ENCODE peak calls at places on chromosome 1, in four cellular contexts. One of them, this sample, is unnamed.

GRCh38 chr1:185813401-185813979 is 79.3 kb downstream of the HMCN1 start:
- DNase-seq in K562: peak; percentile 69
- DNase-seq in GM12878: no peak
- DNase-seq in HepG2: peak; percentile 24
- DNase-seq in this sample: peak; percentile 5

GRCh38 chr1:82225407-82226197 is 424.9 kb downstream of the ADGRL2 start:
- DNase-seq in K562: no peak
- DNase-seq in GM12878: peak; percentile 12
- DNase-seq in HepG2: no peak
- DNase-seq in this sample: no peak

GRCh38 chr1:195754874-195755273 is 853.4 kb downstream of the KCNT2 start:
- DNase-seq in K562: peak; percentile 9
- DNase-seq in GM12878: no peak
- DNase-seq in HepG2: no peak
- DNase-seq in this sample: no peak

GRCh38 chr1:171644805-171645483 is 7.5 kb downstream of the MYOC start:
- DNase-seq in K562: peak; percentile 91
- DNase-seq in GM12878: peak; percentile 49
- DNase-seq in HepG2: peak; percentile 87
- DNase-seq in this sample: peak; percentile 58

GRCh38 chr1:213666113-213666512 is 321.7 kb upstream of the PROX1 start:
- DNase-seq in K562: no peak
- DNase-seq in GM12878: no peak
- DNase-seq in HepG2: no peak
- DNase-seq in this sample: no peak

GRCh38 chr1:59057211-59057694 is 239.6 kb upstream of the FGGY start:
- DNase-seq in K562: no peak
- DNase-seq in GM12878: no peak
- DNase-seq in HepG2: peak; percentile 64
- DNase-seq in this sample: peak; percentile 43

GRCh38 chr1:176643536-176643935 is 180.6 kb downstream of the PAPPA2 start:
- DNase-seq in K562: no peak
- DNase-seq in GM12878: no peak
- DNase-seq in HepG2: no peak
- DNase-seq in this sample: no peak

GRCh38 chr1:214537219-214537618 is 14.2 kb downstream of the PTPN14 start:
- DNase-seq in K562: no peak
- DNase-seq in GM12878: no peak
- DNase-seq in HepG2: no peak
- DNase-seq in this sample: peak; percentile 17

GRCh38 chr1:62349470-62350233 is 30.4 kb upstream of the KANK4 start:
- DNase-seq in K562: no peak
- DNase-seq in GM12878: no peak
- DNase-seq in HepG2: no peak
- DNase-seq in this sample: no peak

GRCh38 chr1:181161170-181161870 is 72.8 kb downstream of the IER5 start:
- DNase-seq in K562: no peak
- DNase-seq in GM12878: no peak
- DNase-seq in HepG2: no peak
- DNase-seq in this sample: no peak

GRCh38 chr1:52436817-52437216 is 32.4 kb downstream of the PRPF38A start:
- DNase-seq in K562: no peak
- DNase-seq in GM12878: no peak
- DNase-seq in HepG2: no peak
- DNase-seq in this sample: no peak

DNA sequence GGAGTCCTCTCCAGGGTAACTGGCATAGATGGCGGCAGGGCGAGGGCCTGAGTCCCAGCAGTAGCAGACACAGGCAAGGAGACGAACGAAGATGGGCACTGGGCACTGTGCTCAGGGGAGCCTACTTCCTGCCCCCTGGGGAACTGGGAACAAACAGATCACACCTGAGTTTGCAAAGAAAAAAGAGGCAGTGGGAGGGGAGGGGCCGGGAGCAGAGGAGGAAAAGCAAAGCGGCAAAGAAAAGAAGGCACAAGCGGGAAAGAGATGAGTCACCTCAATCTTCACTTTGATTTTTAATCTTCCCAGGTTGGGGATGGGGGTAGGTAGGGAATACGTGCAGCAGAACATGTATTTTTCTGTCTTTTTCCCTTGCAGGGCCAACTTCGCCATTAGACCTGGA is 44.0 kb downstream of the ZSCAN20 start:
- DNase-seq in K562: no peak
- DNase-seq in GM12878: no peak
- DNase-seq in HepG2: no peak
- DNase-seq in this sample: no peak
- TF ChIP-seq MYC in K562: no peak
- TF ChIP-seq MYC in GM12878: no peak
- TF ChIP-seq MYC in HepG2: no peak
- TF ChIP-seq MYC in this sample: no peak

GRCh38 chr1:85501355-85501898 is 36.5 kb upstream of the DDAH1 start:
- DNase-seq in K562: no peak
- DNase-seq in GM12878: no peak
- DNase-seq in HepG2: peak; percentile 7
- DNase-seq in this sample: no peak

GRCh38 chr1:85502171-85502570 is 37.2 kb upstream of the DDAH1 start:
- DNase-seq in K562: no peak
- DNase-seq in GM12878: no peak
- DNase-seq in HepG2: peak; percentile 3
- DNase-seq in this sample: no peak

GRCh38 chr1:85504417-85504816 is 39.5 kb upstream of the DDAH1 start:
- DNase-seq in K562: no peak
- DNase-seq in GM12878: no peak
- DNase-seq in HepG2: no peak
- DNase-seq in this sample: no peak

GRCh38 chr1:85496881-85497582 is 32.1 kb upstream of the DDAH1 start:
- DNase-seq in K562: no peak
- DNase-seq in GM12878: no peak
- DNase-seq in HepG2: no peak
- DNase-seq in this sample: no peak

GRCh38 chr1:85502625-85503083 is 37.7 kb upstream of the DDAH1 start:
- DNase-seq in K562: peak; percentile 23
- DNase-seq in GM12878: no peak
- DNase-seq in HepG2: peak; percentile 70
- DNase-seq in this sample: peak; percentile 28
- TF ChIP-seq SMC3 in K562: no peak
- TF ChIP-seq SMC3 in GM12878: peak; percentile 6
- TF ChIP-seq SMC3 in HepG2: peak; percentile 82
- TF ChIP-seq SMC3 in this sample: peak; percentile 42

GRCh38 chr1:236398538-236398937 is 4.5 kb downstream of the EDARADD start:
- DNase-seq in K562: no peak
- DNase-seq in GM12878: no peak
- DNase-seq in HepG2: no peak
- DNase-seq in this sample: no peak
- TF ChIP-seq JUNB in K562: no peak
- TF ChIP-seq JUNB in GM12878: no peak
- TF ChIP-seq JUNB in HepG2: no peak
- TF ChIP-seq JUNB in this sample: no peak

GRCh38 chr1:244454412-244454811 is 2.7 kb upstream of the ADSS2 start:
- DNase-seq in K562: no peak
- DNase-seq in GM12878: no peak
- DNase-seq in HepG2: no peak
- DNase-seq in this sample: no peak
- TF ChIP-seq MYC in K562: no peak
- TF ChIP-seq MYC in GM12878: no peak
- TF ChIP-seq MYC in HepG2: no peak
- TF ChIP-seq MYC in this sample: no peak

DNA sequence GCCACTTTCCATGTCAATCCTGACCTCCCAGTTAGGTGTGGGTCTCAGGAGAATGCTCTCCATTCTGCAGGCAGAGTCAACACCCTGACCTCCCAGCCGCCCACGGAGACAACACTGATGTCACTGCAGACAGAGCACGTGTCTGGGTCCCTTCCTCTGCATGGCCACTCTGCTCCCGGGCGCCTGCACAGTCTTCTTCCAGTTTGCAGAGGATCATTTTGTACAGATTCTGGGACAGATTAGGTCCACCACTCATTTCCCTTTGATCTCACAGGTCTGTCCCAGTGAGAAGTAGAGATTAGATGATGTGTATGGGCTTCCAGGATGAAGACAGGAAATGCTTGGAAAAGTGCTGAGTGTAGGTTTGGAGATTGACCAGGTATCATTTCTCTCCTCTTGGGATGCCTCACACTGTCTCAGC is 8.1 kb downstream of the MYBPHL start:
- DNase-seq in K562: peak; percentile 79
- DNase-seq in GM12878: no peak
- DNase-seq in HepG2: peak; percentile 79
- DNase-seq in this sample: no peak
- TF ChIP-seq SMC3 in K562: no peak
- TF ChIP-seq SMC3 in GM12878: no peak
- TF ChIP-seq SMC3 in HepG2: no peak
- TF ChIP-seq SMC3 in this sample: no peak

GRCh38 chr1:223877804-223878203 is 32.1 kb upstream of the TP53BP2 start:
- DNase-seq in K562: no peak
- DNase-seq in GM12878: no peak
- DNase-seq in HepG2: no peak
- DNase-seq in this sample: no peak
- TF ChIP-seq JUNB in K562: no peak
- TF ChIP-seq JUNB in GM12878: no peak
- TF ChIP-seq JUNB in HepG2: no peak
- TF ChIP-seq JUNB in this sample: no peak

DNA sequence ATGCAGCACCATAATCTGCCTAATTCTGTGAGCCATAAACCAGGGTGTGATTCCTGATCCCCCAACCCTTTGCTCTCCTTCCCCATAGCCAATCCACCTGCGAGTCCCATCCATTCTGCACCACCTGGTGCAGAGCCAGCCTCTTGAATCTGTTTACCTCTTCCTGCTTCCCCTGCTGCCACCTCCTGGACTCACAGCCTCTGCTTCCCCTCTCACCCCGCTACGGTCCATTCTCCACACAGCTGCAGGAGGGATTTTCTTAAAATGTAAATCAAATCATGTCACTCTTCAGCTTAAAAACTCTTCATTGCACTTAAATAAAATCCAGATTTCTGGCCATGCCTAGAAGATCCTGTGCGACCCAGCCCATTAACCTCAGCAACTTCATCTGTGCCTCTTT is 186.7 kb downstream of the FOXD2 start:
- DNase-seq in K562: peak; percentile 26
- DNase-seq in GM12878: no peak
- DNase-seq in HepG2: peak; percentile 27
- DNase-seq in this sample: no peak
- TF ChIP-seq MYC in K562: no peak
- TF ChIP-seq MYC in GM12878: no peak
- TF ChIP-seq MYC in HepG2: no peak
- TF ChIP-seq MYC in this sample: no peak